ENCODE peak calls at places on chromosomes 16 and 17, in ten cellular contexts. D is astrocyte of the spinal cord, L is BJ, I is bronchial epithelial cell, P is lower leg skin, X is fibroblast of lung, R is pancreas, B is AG04450, W is stomach, G is AG09309. C is an unnamed sample.

GRCh38 chr16:81480856-81481821 is 36.5 kb downstream of the CMIP start:
- DNase-seq in I (no peak), L (no peak), G (no peak), P (peak; percentile 64), D (peak; percentile 18), X (peak; percentile 45), W (peak; percentile 57), R (no peak), B (no peak), C (peak; percentile 95)

GRCh38 chr17:55442953-55443683 is 21.5 kb upstream of the MMD start:
- DNase-seq in G (no peak), B (no peak), D (no peak), P (no peak), W (no peak), X (no peak), R (no peak), I (no peak), L (no peak), C (no peak)

GRCh38 chr16:2686912-2687507 is 4.7 kb downstream of the KCTD5 start:
- DNase-seq in G (no peak), W (peak; percentile 45), B (no peak), L (no peak), I (no peak), X (no peak), D (no peak), P (no peak), R (no peak), C (peak; percentile 66)

GRCh38 chr16:31138621-31139578 is 3.4 kb upstream of the PRSS8 start:
- DNase-seq in I (peak; percentile 86), B (no peak), G (no peak), L (peak; percentile 4), W (peak; percentile 91), P (no peak), X (peak; percentile 77), D (peak; percentile 43), R (peak; percentile 92), C (no peak)

GRCh38 chr17:80201446-80201845 is 18.7 kb downstream of the SGSH start:
- DNase-seq in W (no peak), R (no peak), B (no peak), G (no peak), I (no peak), D (no peak), L (no peak), X (no peak), P (no peak), C (no peak)

GRCh38 chr16:71754652-71755051 is 30.2 kb upstream of the PHLPP2 start:
- DNase-seq in G (no peak), L (no peak), B (no peak), D (no peak), I (no peak), X (no peak), P (no peak), R (no peak), W (no peak), C (no peak)

GRCh38 chr16:71230122-71230845 is at the start of gene HYDIN:
- DNase-seq in G (no peak), P (no peak), D (peak; percentile 24), W (no peak), L (no peak), X (peak; percentile 61), B (no peak), R (peak; percentile 88), I (peak; percentile 31), C (no peak)

GRCh38 chr16:85798283-85798776 is 1.0 kb downstream of the EMC8 start:
- DNase-seq in D (no peak), X (no peak), I (peak; percentile 18), G (no peak), R (no peak), P (no peak), W (no peak), B (no peak), L (no peak), C (no peak)

GRCh38 chr17:39925282-39926134 is 1.9 kb downstream of the ORMDL3 start:
- DNase-seq in X (no peak), B (no peak), W (no peak), G (no peak), R (no peak), D (no peak), L (no peak), I (no peak), P (no peak), C (no peak)

GRCh38 chr17:41026668-41027471 is at the start of gene KRTAP1-5:
- DNase-seq in P (no peak), L (peak; percentile 90), D (peak; percentile 39), R (peak; percentile 38), B (peak; percentile 64), I (peak; percentile 49), G (peak; percentile 94), W (no peak), X (peak; percentile 74), C (no peak)

GRCh38 chr17:44283374-44284023 is 15.6 kb upstream of the SLC4A1 start:
- DNase-seq in R (no peak), I (no peak), B (no peak), P (no peak), G (no peak), X (no peak), D (no peak), L (no peak), W (no peak), C (no peak)

GRCh38 chr17:44281570-44281969 is 13.6 kb upstream of the SLC4A1 start:
- DNase-seq in W (no peak), G (no peak), R (no peak), P (no peak), L (no peak), B (no peak), I (no peak), D (no peak), X (no peak), C (no peak)

GRCh38 chr17:44280383-44280782 is 12.4 kb upstream of the SLC4A1 start:
- DNase-seq in P (no peak), X (no peak), W (no peak), G (no peak), D (no peak), R (no peak), B (no peak), L (no peak), I (no peak), C (no peak)

GRCh38 chr17:44278006-44278405 is 10.1 kb upstream of the SLC4A1 start:
- DNase-seq in G (no peak), L (no peak), I (no peak), X (peak; percentile 60), P (no peak), R (no peak), B (no peak), W (no peak), D (no peak), C (no peak)

GRCh38 chr17:44279586-44280344 is 11.8 kb upstream of the SLC4A1 start:
- DNase-seq in L (peak; percentile 51), B (peak; percentile 27), I (peak; percentile 52), D (peak; percentile 87), G (peak; percentile 37), X (peak; percentile 86), W (peak; percentile 64), R (peak; percentile 73), P (peak; percentile 47), C (peak; percentile 39)
- TF ChIP-seq CTCF in L (no peak), B (no peak), I (no peak), D (no peak), G (no peak), X (no peak), W (no peak), R (no peak), P (no peak), C (no peak)

DNA sequence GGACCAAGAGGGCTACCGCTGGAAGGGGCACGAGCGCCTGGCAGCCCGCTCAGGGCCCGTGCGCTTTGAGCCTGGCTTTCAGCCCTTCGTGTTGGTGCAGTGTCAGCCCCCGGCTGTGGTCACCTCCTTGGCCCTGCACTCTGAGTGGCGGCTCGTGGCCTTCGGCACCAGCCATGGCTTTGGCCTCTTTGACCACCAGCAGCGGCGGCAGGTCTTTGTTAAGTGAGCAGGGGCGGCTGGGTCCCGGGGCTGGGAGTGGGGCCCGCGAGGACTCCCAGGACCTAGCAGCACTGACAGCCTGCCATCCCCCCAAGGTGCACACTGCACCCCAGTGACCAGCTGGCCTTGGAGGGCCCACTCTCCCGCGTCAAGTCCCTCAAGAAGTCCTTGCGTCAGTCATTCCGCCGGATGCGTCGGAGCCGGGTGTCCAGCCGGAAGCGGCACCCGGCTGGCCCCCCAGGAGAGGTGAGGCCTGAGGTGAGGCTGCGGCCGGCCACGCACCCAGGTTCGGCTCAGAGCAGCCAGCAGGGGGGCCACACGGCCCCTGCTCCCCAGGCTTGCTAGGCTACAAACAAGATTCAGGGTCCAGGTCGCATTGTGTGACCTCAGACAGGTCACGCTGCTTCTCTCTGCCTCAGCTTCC is 17.4 kb upstream of the MYO15B start:
- DNase-seq in B (no peak), G (no peak), X (no peak), P (no peak), R (no peak), D (no peak), L (no peak), I (no peak), W (no peak), C (no peak)
- H3K4me3 ChIP-seq in B (no peak overlapping the region), G (no peak overlapping the region), X (no peak overlapping the region), P (no peak overlapping the region), R (no peak overlapping the region), D (no peak overlapping the region), L (no peak overlapping the region), I (no peak overlapping the region), W (no peak overlapping the region), C (no peak overlapping the region)

DNA sequence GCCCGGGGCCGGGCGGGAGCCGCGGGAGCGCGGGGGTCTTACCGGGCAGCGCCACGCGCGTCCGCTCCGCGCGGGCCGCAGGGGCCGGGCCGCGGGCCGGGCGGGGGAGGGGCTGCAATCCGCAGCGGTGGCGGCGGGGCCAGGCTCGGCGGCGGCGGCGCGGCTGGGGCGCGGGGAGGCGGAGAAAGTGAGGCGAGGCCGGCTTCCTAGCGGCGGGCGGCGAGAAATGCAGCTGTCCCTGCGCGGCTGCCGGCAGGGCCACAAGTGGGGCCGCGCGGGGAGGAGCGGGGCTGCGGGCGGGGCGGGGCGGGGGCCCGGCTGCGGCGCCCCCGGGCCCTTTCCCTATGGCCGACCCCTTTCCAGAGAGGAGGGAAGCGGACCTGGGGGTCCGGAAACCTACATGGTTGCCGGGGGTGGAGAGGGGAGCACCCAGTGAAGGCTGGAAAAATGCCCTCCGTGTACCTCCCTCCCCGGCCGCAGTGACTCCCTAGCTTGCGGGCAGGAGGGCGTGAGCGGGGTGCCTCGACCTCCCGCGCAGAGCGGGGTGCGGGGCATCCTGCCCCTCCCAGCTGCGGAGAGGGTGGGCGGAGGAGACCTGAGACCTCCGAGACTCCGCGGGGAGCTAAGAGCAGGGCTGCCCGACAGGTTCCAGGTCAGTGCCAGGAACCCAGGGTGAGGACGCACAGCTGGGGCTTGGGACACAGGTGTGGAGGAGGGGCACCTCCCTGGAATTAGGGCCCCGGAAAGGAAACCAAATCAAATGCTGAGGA is at the start of gene CUEDC1:
- DNase-seq in P (no peak), X (peak; percentile 51), D (peak; percentile 47), I (no peak), L (no peak), B (no peak), R (peak; percentile 88), G (no peak), W (peak; percentile 84), C (no peak)
- TF ChIP-seq CTCF in P (no peak), X (no peak), D (peak; percentile 30), I (peak; percentile 19), L (peak; percentile 26), B (peak; percentile 29), R (no peak), G (peak; percentile 31), W (no peak), C (peak; percentile 36)

DNA sequence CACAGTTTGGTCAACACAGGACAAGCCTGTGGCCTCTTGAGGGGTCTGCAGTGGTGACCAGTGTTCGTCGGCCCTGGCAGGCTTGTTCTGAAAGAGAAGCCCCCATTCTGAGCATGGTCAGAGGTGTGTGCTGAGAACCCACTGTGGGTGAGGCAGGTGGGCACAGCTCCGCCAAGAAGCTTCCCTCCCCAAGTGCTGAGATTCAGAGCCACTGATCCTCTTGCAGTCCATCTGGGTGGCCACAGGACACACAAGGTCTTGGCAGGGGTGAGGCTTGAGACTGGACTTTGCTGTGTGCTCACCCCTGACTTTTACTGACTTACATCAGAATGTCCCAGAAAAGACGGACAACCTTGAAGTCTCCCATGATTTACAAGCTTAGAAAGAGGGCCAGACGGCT is 18.7 kb downstream of the MPRIP start:
- DNase-seq in I (no peak), D (no peak), L (no peak), P (no peak), G (no peak), R (no peak), W (no peak), X (no peak), B (no peak), C (no peak)
- H3K4me3 ChIP-seq in I (no peak overlapping the region), D (no peak overlapping the region), L (no peak overlapping the region), P (no peak overlapping the region), G (no peak overlapping the region), R (no peak overlapping the region), W (no peak overlapping the region), X (no peak overlapping the region), B (no peak overlapping the region), C (no peak overlapping the region)

C was measured in GM12864.